ENCODE peak calls at places on chromosomes 11 and 22, in seven cellular contexts. A is IMR-90; M is CD8-positive, alpha-beta T cell; B is WERI-Rb-1; F is small intestine; L is SK-N-SH; K is heart left ventricle. O is an unnamed sample.

GRCh38 chr11:5696210-5696609 is 6.6 kb downstream of the TRIM22 start:
- DNase-seq in F (no peak), A (peak; percentile 7), B (no peak), M (no peak), K (no peak), L (no peak), O (no peak)

GRCh38 chr11:12829131-12829530 is 154.9 kb downstream of the TEAD1 start:
- DNase-seq in K (no peak), F (no peak), A (no peak), L (no peak), B (no peak), M (no peak), O (no peak)

GRCh38 chr22:50417544-50417943 is 57.3 kb downstream of the SBF1 start:
- DNase-seq in K (no peak), F (no peak), A (peak; percentile 15), L (no peak), B (no peak), M (no peak), O (no peak)

GRCh38 chr11:59222464-59223065 is 9.8 kb upstream of the MPEG1 start:
- DNase-seq in A (no peak), B (no peak), M (no peak), L (no peak), F (no peak), K (no peak), O (no peak)

GRCh38 chr11:65954771-65955170 is 6.8 kb upstream of the SART1 start:
- DNase-seq in B (no peak), F (no peak), L (no peak), M (no peak), K (no peak), A (no peak), O (no peak)

GRCh38 chr11:96090711-96091110 is 166.8 kb upstream of the MTMR2 start:
- DNase-seq in M (no peak), B (no peak), F (no peak), L (no peak), A (peak; percentile 85), K (no peak), O (no peak)

GRCh38 chr11:27471067-27471587 is 1.5 kb downstream of the LGR4 start:
- DNase-seq in K (no peak), A (no peak), B (no peak), M (no peak), L (no peak), F (peak; percentile 51), O (no peak)

GRCh38 chr22:19092725-19093124 is 29.5 kb downstream of the DGCR2 start:
- DNase-seq in K (no peak), F (no peak), A (no peak), B (no peak), M (no peak), L (no peak), O (no peak)

GRCh38 chr11:7046474-7046873 is 26.2 kb downstream of the NLRP14 start:
- DNase-seq in M (no peak), B (no peak), A (peak; percentile 84), K (no peak), F (no peak), L (no peak), O (no peak)

GRCh38 chr11:95599959-95600586 is 189.5 kb downstream of the FAM76B start:
- DNase-seq in F (no peak), M (no peak), K (no peak), L (peak; percentile 1), B (peak; percentile 18), A (no peak), O (no peak)

GRCh38 chr22:41429232-41429945 is 17.2 kb downstream of the TOB2 start:
- DNase-seq in A (no peak), K (no peak), L (no peak), M (no peak), B (no peak), F (no peak), O (no peak)
- H3K9me3 ChIP-seq in A (no peaks in the 10 kb centered on the region), K (no peaks in the 10 kb centered on the region), L (no peaks in the 10 kb centered on the region), M (no peaks in the 10 kb centered on the region), B (no peaks in the 10 kb centered on the region), F (no peaks in the 10 kb centered on the region), O (no peaks in the 10 kb centered on the region)

GRCh38 chr22:47612136-47612910 is 849.9 kb downstream of the TBC1D22A start:
- DNase-seq in B (no peak), F (no peak), A (no peak), M (no peak), L (no peak), K (no peak), O (no peak)

GRCh38 chr22:47609653-47610052 is 847.2 kb downstream of the TBC1D22A start:
- DNase-seq in B (no peak), K (no peak), A (no peak), L (no peak), F (no peak), M (no peak), O (no peak)

GRCh38 chr22:47608421-47608820 is 846.0 kb downstream of the TBC1D22A start:
- DNase-seq in F (no peak), B (no peak), M (no peak), K (no peak), L (no peak), A (no peak), O (no peak)

GRCh38 chr22:47610281-47610680 is 847.8 kb downstream of the TBC1D22A start:
- DNase-seq in F (no peak), A (no peak), M (no peak), K (no peak), L (no peak), B (no peak), O (no peak)

DNA sequence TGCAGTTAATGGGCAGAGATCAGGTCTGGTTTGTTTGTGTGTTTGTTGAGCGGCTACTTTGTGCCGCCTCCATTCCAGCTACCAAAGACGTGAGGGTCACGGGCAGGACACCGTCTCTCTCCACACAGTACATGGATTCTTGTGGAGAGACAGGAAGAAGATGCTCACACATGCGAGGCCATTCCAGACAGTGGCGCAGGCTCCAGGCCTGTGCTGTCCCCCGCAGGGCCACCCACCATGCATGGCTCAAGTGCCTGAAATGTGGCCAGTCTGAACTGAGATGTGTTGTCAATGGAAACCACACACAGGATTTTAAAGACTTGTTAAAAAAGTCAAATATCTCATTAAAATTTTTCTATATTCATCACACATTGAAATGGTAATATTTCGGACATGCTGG is 848.3 kb downstream of the TBC1D22A start:
- DNase-seq in K (no peak), M (no peak), F (no peak), A (no peak), B (no peak), L (no peak), O (no peak)
- H3K9me3 ChIP-seq in K (no peaks in the 10 kb centered on the region), M (no peaks in the 10 kb centered on the region), F (no peaks in the 10 kb centered on the region), A (peaks cover 59% of the 10 kb centered on the region), B (no peaks in the 10 kb centered on the region), L (no peaks in the 10 kb centered on the region), O (no peaks in the 10 kb centered on the region)

GRCh38 chr22:47567741-47568140 is 805.3 kb downstream of the TBC1D22A start:
- DNase-seq in K (peak; percentile 4), B (no peak), M (no peak), L (no peak), F (no peak), A (no peak), O (no peak)
- H3K9me3 ChIP-seq in K (no peaks in the 10 kb centered on the region), B (no peaks in the 10 kb centered on the region), M (no peaks in the 10 kb centered on the region), L (no peaks in the 10 kb centered on the region), F (no peaks in the 10 kb centered on the region), A (peaks cover 46% of the 10 kb centered on the region), O (no peaks in the 10 kb centered on the region)

DNA sequence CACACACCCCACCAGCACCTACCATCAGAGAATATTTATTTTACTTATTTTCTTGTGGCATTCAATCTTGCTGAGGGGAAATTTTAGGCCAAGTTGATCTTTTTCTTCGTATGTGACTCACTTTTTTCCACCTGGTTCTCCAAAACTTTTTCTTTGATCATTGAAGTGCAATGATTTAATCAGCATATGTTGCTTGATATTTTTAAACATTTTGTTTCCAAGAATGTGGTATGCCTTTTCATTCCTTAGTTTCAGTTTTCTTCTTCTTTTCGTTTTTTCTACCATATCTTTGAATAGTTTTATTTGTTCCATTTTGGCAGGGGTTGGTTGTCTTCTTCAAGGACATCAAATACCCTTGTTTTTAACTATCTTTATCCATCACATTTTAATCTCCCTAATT is 28.6 kb downstream of the FANCF start:
- DNase-seq in K (no peak), B (no peak), L (no peak), M (no peak), F (no peak), A (no peak), O (no peak)
- H3K9me3 ChIP-seq in K (no peaks in the 10 kb centered on the region), B (no peaks in the 10 kb centered on the region), L (no peaks in the 10 kb centered on the region), M (no peaks in the 10 kb centered on the region), F (no peaks in the 10 kb centered on the region), A (no peaks in the 10 kb centered on the region), O (no peaks in the 10 kb centered on the region)

DNA sequence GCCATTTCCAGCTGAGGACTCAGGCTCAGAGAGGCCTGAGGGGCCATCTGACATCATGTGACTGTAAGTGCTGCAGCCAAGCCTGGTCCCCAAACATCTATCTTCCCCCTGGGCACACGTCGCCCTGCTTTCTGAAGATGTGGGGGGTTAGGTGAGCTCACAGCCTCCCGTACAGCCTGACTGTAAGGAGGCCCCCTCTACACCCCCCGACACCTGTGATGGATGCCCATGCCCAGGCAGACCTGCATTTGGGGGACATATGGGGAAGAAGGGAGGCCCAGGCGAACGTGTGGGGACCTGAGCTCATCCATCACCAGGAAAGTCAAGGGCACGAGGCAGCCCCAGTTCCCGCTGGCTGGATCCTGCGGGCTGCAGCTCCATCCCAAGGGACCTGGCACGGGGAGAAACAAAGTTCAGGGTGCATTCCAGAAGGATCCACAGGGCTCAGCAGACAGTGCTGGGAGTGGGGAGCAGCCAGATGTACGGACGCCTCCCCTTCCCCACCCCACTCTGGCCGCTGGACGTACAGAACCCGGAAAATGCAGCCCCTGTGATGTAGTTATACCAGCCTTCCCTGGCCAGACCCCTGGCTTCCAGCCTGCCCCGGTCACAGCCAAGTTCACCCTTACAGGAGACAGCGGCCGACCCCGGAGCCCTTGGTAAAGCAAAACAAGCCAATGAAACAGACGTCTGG is 1431.4 kb downstream of the BRD1 start:
- DNase-seq in F (no peak), A (no peak), M (no peak), L (no peak), K (no peak), B (no peak), O (no peak)
- H3K9me3 ChIP-seq in F (no peaks in the 10 kb centered on the region), A (peaks cover 53% of the 10 kb centered on the region), M (no peaks in the 10 kb centered on the region), L (no peaks in the 10 kb centered on the region), K (no peaks in the 10 kb centered on the region), B (no peaks in the 10 kb centered on the region), O (no peaks in the 10 kb centered on the region)

GRCh38 chr22:49094151-49094550 is 733.5 kb downstream of the BRD1 start:
- DNase-seq in M (no peak), L (no peak), B (no peak), A (no peak), K (no peak), F (no peak), O (no peak)

GRCh38 chr22:49095366-49095765 is 732.3 kb downstream of the BRD1 start:
- DNase-seq in B (no peak), A (no peak), K (no peak), L (no peak), M (no peak), F (no peak), O (no peak)

GRCh38 chr22:49096476-49096875 is 731.2 kb downstream of the BRD1 start:
- DNase-seq in A (no peak), B (no peak), F (no peak), L (no peak), K (no peak), M (no peak), O (no peak)

GRCh38 chr22:49093192-49093880 is 734.3 kb downstream of the BRD1 start:
- DNase-seq in A (no peak), L (no peak), F (no peak), M (no peak), K (no peak), B (no peak), O (no peak)

DNA sequence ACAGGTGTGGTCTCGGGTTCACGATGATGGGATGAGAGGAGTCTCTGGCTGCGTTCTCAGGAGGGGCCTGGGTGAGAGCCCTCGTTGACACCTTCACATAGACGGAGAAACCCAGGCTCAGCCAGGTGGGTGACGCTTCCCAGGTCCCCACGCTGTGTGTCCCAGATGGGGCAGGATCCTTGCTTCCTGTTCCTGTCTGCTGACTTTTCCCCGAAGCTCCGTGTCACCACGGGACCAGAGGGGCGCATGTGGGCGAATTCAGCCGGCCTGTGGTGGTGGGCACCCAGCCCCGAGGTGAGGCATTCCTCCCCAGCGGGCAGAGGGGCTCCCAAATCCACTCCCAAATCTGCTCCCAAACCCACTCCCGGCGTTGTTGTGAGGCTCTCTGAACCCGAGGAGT is 732.8 kb downstream of the BRD1 start:
- DNase-seq in B (no peak), L (no peak), K (no peak), F (no peak), M (no peak), A (no peak), O (no peak)
- H3K9me3 ChIP-seq in B (no peaks in the 10 kb centered on the region), L (no peaks in the 10 kb centered on the region), K (no peaks in the 10 kb centered on the region), F (no peaks in the 10 kb centered on the region), M (no peaks in the 10 kb centered on the region), A (peaks cover 57% of the 10 kb centered on the region), O (no peaks in the 10 kb centered on the region)